ENCODE peak calls at places on chromosomes 7 and 10, in six cellular contexts. Q, R, Y, E, V and P are unnamed samples. For H3K27me3, the result is how much of the 10 kb centered on the place peaks cover.

GRCh38 chr7:158614695-158615094 is 27.1 kb upstream of the PTPRN2 start:
- DNase-seq in V (peak), E (no peak), Y (no peak), R (no peak), Q (peak), P (no peak)

GRCh38 chr10:132311338-132311939 is 3.7 kb upstream of the STK32C start:
- DNase-seq in E (no peak), Y (no peak), V (no peak), R (no peak), Q (no peak), P (no peak)

GRCh38 chr7:132965951-132966350 is 115.9 kb downstream of the CHCHD3 start:
- DNase-seq in Q (peak), R (no peak), E (no peak), Y (no peak), V (no peak), P (no peak)

GRCh38 chr7:108002726-108003590 is at the start of gene LAMB1:
- DNase-seq in V (no peak), Q (no peak), R (peak), Y (peak), E (peak), P (peak)

GRCh38 chr7:18530224-18531179 is 35.0 kb downstream of the HDAC9 start:
- DNase-seq in V (no peak), R (no peak), E (no peak), Y (no peak), Q (no peak), P (no peak)

GRCh38 chr10:97048649-97049427 is 136.9 kb downstream of the SLIT1 start:
- DNase-seq in E (no peak), V (no peak), Y (no peak), R (no peak), Q (no peak), P (no peak)

GRCh38 chr10:15879058-15879457 is 18.8 kb upstream of the MINDY3 start:
- DNase-seq in Q (no peak), V (peak), E (no peak), R (no peak), Y (no peak), P (no peak)

GRCh38 chr10:53664620-53665019 is 892.0 kb upstream of the MBL2 start:
- DNase-seq in Q (no peak), E (peak), Y (no peak), V (no peak), R (no peak), P (no peak)

GRCh38 chr10:96765406-96766240 is 45.3 kb upstream of the PIK3AP1 start:
- DNase-seq in V (peak), Q (no peak), E (peak), R (peak), Y (peak), P (peak)

GRCh38 chr10:124305984-124306383 is 112.7 kb downstream of the OAT start:
- DNase-seq in Y (no peak), E (no peak), R (no peak), V (no peak), Q (no peak), P (no peak)

GRCh38 chr7:35249537-35249907 is 4.4 kb downstream of the TBX20 start:
- DNase-seq in V (no peak), R (no peak), E (no peak), Y (no peak), Q (no peak), P (no peak)

GRCh38 chr10:99654791-99655190 is 4.5 kb upstream of the ENTPD7 start:
- DNase-seq in Q (no peak), R (peak), V (no peak), Y (no peak), E (no peak), P (no peak)

GRCh38 chr7:46133076-46133475 is 212.0 kb upstream of the IGFBP3 start:
- DNase-seq in R (no peak), V (no peak), E (no peak), Q (no peak), Y (no peak), P (no peak)

GRCh38 chr7:151717415-151717814 is 159.5 kb downstream of the PRKAG2 start:
- DNase-seq in E (peak), V (no peak), Y (no peak), Q (no peak), R (no peak), P (peak)

GRCh38 chr10:103820101-103821062 is 35.0 kb downstream of the SH3PXD2A start:
- DNase-seq in V (no peak), Y (peak), Q (no peak), E (no peak), R (no peak), P (peak)

GRCh38 chr7:153061913-153062528 is 302.5 kb downstream of the ACTR3B start:
- DNase-seq in R (no peak), Y (no peak), Q (no peak), V (peak), E (no peak), P (no peak)

GRCh38 chr7:84677386-84677785 is 482.8 kb upstream of the SEMA3A start:
- DNase-seq in Q (no peak), Y (no peak), R (no peak), E (no peak), V (no peak), P (no peak)

GRCh38 chr10:67668448-67668847 is 27.5 kb downstream of the CTNNA3 start:
- DNase-seq in Y (no peak), V (no peak), Q (no peak), E (no peak), R (no peak), P (no peak)

GRCh38 chr10:6202684-6203330 is at the start of gene PFKFB3:
- DNase-seq in Y (peak), V (peak), R (peak), E (peak), Q (no peak), P (peak)

GRCh38 chr7:127667017-127667670 is 15.2 kb downstream of the SND1 start:
- DNase-seq in Q (peak), V (no peak), R (no peak), Y (no peak), E (no peak), P (no peak)

GRCh38 chr10:132422169-132422691 is 25.2 kb downstream of the PWWP2B start:
- DNase-seq in V (peak), R (no peak), Q (no peak), E (no peak), Y (peak), P (no peak)

GRCh38 chr10:1070939-1071338 is 14.8 kb downstream of the WDR37 start:
- DNase-seq in E (no peak), R (no peak), Y (no peak), Q (no peak), V (no peak), P (no peak)

GRCh38 chr7:19026888-19027287 is 90.5 kb downstream of the TWIST1 start:
- DNase-seq in Y (no peak), Q (peak), R (no peak), V (no peak), E (no peak), P (no peak)

GRCh38 chr7:16034866-16035265 is 348.4 kb upstream of the MEOX2 start:
- DNase-seq in E (no peak), Y (no peak), V (no peak), R (no peak), Q (no peak), P (no peak)

GRCh38 chr7:130736298-130736900 is 2.4 kb upstream of the KLF14 start:
- DNase-seq in R (no peak), V (no peak), Q (no peak), Y (no peak), E (no peak), P (no peak)
- H3K27me3 ChIP-seq in R (under half), V (under half), Q (under half), Y (under half), E (under half), P (half or more)

DNA sequence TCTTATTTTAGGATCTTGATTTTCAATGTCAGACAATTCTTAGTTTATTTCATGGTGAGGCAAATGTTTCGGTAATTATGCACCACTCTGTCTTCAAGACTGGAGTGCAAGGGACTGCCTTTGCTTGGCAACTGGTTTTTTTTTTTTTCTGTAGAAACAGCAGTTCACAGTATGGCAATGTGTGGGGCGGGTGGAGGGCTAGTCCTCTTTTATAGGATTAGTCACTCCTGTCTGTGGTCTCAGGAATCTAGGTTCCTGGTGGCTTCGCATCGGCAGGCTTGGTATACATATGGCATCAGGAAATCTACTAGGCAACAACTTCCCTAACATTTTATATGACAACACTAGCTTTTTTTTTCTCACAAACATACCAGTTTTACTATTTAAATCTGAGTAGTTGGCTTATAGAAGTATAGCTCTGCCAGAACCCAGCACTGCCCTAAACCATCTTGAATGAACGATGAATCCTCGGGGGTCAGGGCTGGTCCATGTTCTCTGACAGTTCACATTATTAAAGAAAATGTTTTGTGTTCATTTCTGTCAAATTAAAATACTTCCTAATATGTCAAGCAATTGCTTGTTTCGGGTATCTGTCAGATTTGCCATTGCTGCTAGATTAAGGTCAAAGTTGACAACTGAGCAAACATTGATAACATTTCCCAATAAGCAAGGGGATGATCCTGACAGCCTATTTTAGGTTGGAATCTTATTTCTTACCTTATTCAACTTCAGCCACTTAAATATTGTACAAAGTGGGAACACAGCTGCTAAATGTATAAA is 289.7 kb upstream of the VSTM2A start:
- DNase-seq in R (no peak), Q (no peak), V (no peak), E (no peak), Y (no peak), P (no peak)
- H3K27me3 ChIP-seq in R (under half), Q (under half), V (under half), E (under half), Y (under half), P (under half)

GRCh38 chr7:2670171-2670570 is 17.8 kb upstream of the AMZ1 start:
- DNase-seq in Y (no peak), V (no peak), E (no peak), Q (no peak), R (no peak), P (no peak)
- H3K27me3 ChIP-seq in Y (under half), V (under half), E (under half), Q (under half), R (under half), P (under half)

GRCh38 chr10:117544729-117545140 is 2.2 kb downstream of the EMX2 start:
- DNase-seq in V (no peak), Y (no peak), R (no peak), Q (no peak), E (no peak), P (no peak)

GRCh38 chr10:117542706-117543244 is at the start of gene EMX2:
- DNase-seq in E (no peak), Q (no peak), V (no peak), Y (no peak), R (no peak), P (no peak)

GRCh38 chr10:117541909-117542705 is 439 bp upstream of the EMX2 start:
- DNase-seq in V (no peak), Q (peak), R (no peak), Y (peak), E (no peak), P (no peak)

GRCh38 chr10:117543999-117544728 is 1.6 kb downstream of the EMX2 start:
- DNase-seq in E (no peak), Y (no peak), V (no peak), R (no peak), Q (no peak), P (no peak)

DNA sequence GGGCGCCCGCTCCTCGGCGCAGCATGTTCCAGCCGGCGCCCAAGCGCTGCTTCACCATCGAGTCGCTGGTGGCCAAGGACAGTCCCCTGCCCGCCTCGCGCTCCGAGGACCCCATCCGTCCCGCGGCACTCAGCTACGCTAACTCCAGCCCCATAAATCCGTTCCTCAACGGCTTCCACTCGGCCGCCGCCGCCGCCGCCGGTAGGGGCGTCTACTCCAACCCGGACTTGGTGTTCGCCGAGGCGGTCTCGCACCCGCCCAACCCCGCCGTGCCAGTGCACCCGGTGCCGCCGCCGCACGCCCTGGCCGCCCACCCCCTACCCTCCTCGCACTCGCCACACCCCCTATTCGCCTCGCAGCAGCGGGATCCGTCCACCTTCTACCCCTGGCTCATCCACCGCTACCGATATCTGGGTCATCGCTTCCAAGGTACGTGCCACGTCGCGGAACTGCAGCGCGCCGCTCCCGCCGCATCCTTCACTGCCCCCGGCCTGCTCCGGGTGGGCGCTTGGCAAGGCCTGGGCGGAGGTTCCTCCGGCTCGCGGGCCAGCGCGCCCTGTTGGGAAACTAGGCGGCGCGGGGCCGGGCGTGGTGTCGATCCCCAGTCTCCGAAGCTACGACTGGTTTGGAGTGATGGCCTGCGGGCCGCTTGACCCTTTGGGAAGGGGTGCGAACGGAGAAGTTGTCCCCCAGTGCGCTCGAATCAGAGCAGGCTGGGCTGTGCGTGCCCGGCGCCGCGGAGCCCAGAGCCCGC is 876 bp downstream of the EMX2 start:
- DNase-seq in E (no peak), Y (peak), V (no peak), Q (no peak), R (no peak), P (no peak)
- H3K27me3 ChIP-seq in E (half or more), Y (half or more), V (under half), Q (under half), R (half or more), P (half or more)

GRCh38 chr7:27167170-27167505 is 1.8 kb upstream of the HOXA9 start:
- DNase-seq in E (no peak), R (peak), V (no peak), Y (peak), Q (no peak), P (peak)

GRCh38 chr7:27165089-27165654 is at the start of gene HOXA9:
- DNase-seq in Y (peak), V (no peak), E (peak), R (peak), Q (no peak), P (peak)

GRCh38 chr7:27164381-27165088 is 802 bp downstream of the HOXA9 start:
- DNase-seq in Q (no peak), Y (peak), R (peak), V (no peak), E (no peak), P (peak)

GRCh38 chr7:27166475-27167169 is 1.3 kb upstream of the HOXA9 start:
- DNase-seq in E (no peak), Q (no peak), R (no peak), Y (peak), V (no peak), P (peak)

DNA sequence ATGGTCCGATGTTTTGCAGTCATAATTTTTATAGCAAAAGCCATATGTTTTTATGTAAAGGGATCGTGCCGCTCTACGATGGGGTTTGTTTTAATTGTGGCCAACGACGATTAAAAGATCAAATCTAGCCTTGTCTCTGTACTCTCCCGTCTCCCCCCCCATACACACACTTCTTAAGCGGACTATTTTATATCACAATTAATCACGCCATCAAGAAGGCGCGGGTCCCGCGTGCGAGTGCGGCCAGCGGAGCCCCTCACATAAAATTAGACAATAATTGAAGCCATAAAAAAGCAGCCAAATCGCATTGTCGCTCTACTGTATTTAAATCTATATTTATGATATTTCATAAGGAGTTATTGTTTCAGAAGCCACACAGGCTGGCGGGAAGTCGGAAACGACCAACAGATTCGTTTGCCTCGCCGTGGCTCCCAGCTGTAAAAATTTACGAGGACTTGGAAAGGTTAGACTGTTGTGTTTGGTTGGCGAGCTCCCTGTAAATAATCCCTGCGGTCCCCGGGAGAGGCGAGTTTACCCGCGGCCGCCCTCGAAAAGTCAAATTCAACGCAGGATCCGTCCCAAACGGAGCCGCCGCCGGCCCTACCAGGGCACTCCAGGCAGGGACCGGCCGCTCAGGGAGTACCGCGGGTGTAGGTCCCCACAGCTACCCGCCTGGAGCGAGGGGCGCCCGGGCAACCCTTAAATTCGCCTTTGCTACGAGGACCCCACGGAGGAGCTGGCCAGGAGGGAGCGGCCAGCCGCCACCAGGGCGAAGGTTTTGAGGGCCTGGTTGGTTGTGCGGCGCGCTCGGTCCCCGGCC is 528 bp upstream of the HOXA9 start:
- DNase-seq in E (peak), R (peak), Q (peak), V (no peak), Y (peak), P (peak)
- H3K27me3 ChIP-seq in E (under half), R (under half), Q (under half), V (under half), Y (half or more), P (half or more)

GRCh38 chr10:27815846-27816245 is 70.2 kb upstream of the MKX start:
- DNase-seq in Q (no peak), R (no peak), Y (no peak), V (no peak), E (no peak), P (no peak)
- H3K27me3 ChIP-seq in Q (under half), R (under half), Y (under half), V (under half), E (under half), P (under half)

DNA sequence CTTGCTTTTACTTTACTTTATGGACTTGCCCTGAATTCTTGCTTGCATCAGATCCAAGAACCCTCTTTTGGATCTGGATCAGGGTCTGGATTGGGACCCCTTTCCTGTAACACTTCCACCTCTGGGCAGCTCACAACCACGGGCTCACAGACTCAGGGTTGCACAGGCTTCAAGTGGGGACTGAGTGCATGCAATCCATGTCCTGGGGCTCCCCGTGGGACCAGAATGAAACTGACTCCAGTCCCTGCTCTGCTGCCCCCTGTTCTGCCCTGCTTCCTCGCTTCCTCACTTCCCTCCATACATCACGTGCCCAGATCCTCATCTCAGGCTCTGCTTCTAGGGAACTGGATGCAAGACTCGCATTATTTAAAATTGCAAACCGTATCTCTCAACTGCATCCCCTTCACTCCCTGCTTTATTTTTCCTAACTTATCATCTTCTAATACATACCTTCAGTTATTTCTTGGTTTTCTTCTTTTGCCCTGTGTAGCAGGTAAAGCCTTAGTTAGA is 23.3 kb upstream of the INMT start:
- DNase-seq in E (no peak), Q (no peak), V (no peak), Y (no peak), R (no peak), P (no peak)
- H3K27me3 ChIP-seq in E (under half), Q (under half), V (under half), Y (under half), R (under half), P (under half)

GRCh38 chr10:114081911-114082583 is 38.4 kb downstream of the ADRB1 start:
- DNase-seq in Y (no peak), V (no peak), R (no peak), Q (no peak), E (no peak), P (no peak)

GRCh38 chr10:114087255-114087654 is 43.6 kb downstream of the ADRB1 start:
- DNase-seq in Q (no peak), R (no peak), Y (no peak), E (no peak), V (no peak), P (no peak)

GRCh38 chr10:114083040-114083439 is 39.4 kb downstream of the ADRB1 start:
- DNase-seq in Y (no peak), Q (no peak), E (no peak), V (no peak), R (no peak), P (no peak)

GRCh38 chr10:114087655-114088054 is 44.0 kb downstream of the ADRB1 start:
- DNase-seq in Q (no peak), V (peak), Y (no peak), E (no peak), R (no peak), P (no peak)

GRCh38 chr10:114084225-114084624 is 40.6 kb downstream of the ADRB1 start:
- DNase-seq in E (no peak), R (no peak), Q (no peak), V (no peak), Y (no peak), P (no peak)
- H3K27me3 ChIP-seq in E (under half), R (under half), Q (under half), V (under half), Y (under half), P (under half)

GRCh38 chr10:129968020-129968861 is 4.2 kb upstream of the EBF3 start:
- DNase-seq in V (no peak), Q (no peak), E (no peak), R (no peak), Y (no peak), P (peak)
- H3K27me3 ChIP-seq in V (under half), Q (half or more), E (half or more), R (half or more), Y (half or more), P (half or more)

GRCh38 chr10:95558593-95559320 is 2.4 kb downstream of the SORBS1 start:
- DNase-seq in V (no peak), E (no peak), R (no peak), Y (no peak), Q (no peak), P (no peak)
- H3K27me3 ChIP-seq in V (under half), E (under half), R (under half), Y (under half), Q (under half), P (under half)